ENCODE peak calls at places on chromosomes 11 and 22, in four cellular contexts. U, T, G and P are unnamed samples.

GRCh38 chr22:25131198-25131887 is 68.3 kb upstream of the CRYBB3 start:
- DNase-seq in U (no peak), T (no peak), G (no peak), P (no peak)

GRCh38 chr11:133650082-133650481 is 117.8 kb upstream of the OPCML start:
- DNase-seq in U (no peak), T (no peak), G (no peak), P (no peak)

GRCh38 chr22:35961480-35961902 is 67.1 kb downstream of the RBFOX2 start:
- DNase-seq in U (no peak), T (peak), G (no peak), P (peak)

GRCh38 chr11:87150936-87151335 is 113.2 kb downstream of the TMEM135 start:
- DNase-seq in U (no peak), T (no peak), G (no peak), P (no peak)

GRCh38 chr11:130675456-130675855 is 227.0 kb downstream of the ADAMTS15 start:
- DNase-seq in U (no peak), T (no peak), G (no peak), P (no peak)

GRCh38 chr22:30325065-30325720 is 1.5 kb downstream of the TBC1D10A start:
- DNase-seq in U (no peak), T (peak), G (no peak), P (peak)

GRCh38 chr22:32950366-32950765 is 107.8 kb downstream of the SYN3 start:
- DNase-seq in U (no peak), T (no peak), G (no peak), P (no peak)

GRCh38 chr11:73317803-73318202 is 9.7 kb downstream of the ARHGEF17 start:
- DNase-seq in U (no peak), T (no peak), G (no peak), P (no peak)

GRCh38 chr11:79953629-79954028 is 512.8 kb upstream of the TENM4 start:
- DNase-seq in U (no peak), T (no peak), G (no peak), P (no peak)

GRCh38 chr22:19619144-19620009 is 94.9 kb upstream of the SEPTIN5 start:
- DNase-seq in U (no peak), T (no peak), G (no peak), P (no peak)

GRCh38 chr22:26967282-26967681 is 309.9 kb downstream of the MIAT start:
- DNase-seq in U (no peak), T (no peak), G (no peak), P (no peak)

GRCh38 chr11:123180166-123180565 is 14.9 kb downstream of the CLMP start:
- DNase-seq in U (no peak), T (no peak), G (no peak), P (no peak)

GRCh38 chr11:45997599-45997998 is 75.1 kb downstream of the LARGE2 start:
- DNase-seq in U (no peak), T (no peak), G (no peak), P (no peak)

GRCh38 chr11:2555376-2555775 is 110.6 kb downstream of the KCNQ1 start:
- DNase-seq in U (no peak), T (no peak), G (no peak), P (no peak)

GRCh38 chr11:120565436-120566155 is 54.0 kb downstream of the GRIK4 start:
- DNase-seq in U (no peak), T (no peak), G (no peak), P (no peak)

GRCh38 chr11:46293616-46294015 is 16.2 kb downstream of the CREB3L1 start:
- DNase-seq in U (no peak), T (no peak), G (no peak), P (peak)

GRCh38 chr11:68146704-68147474 is 25.7 kb upstream of the CHKA start:
- DNase-seq in U (no peak), T (peak), G (no peak), P (peak)

GRCh38 chr22:29710922-29711593 is 8.7 kb upstream of the CABP7 start:
- DNase-seq in U (no peak), T (no peak), G (no peak), P (no peak)

GRCh38 chr11:111807098-111807497 is 40.9 kb upstream of the PPP2R1B start:
- DNase-seq in U (no peak), T (no peak), G (no peak), P (no peak)

GRCh38 chr22:20582520-20583361 is 75.3 kb downstream of the MED15 start:
- DNase-seq in U (no peak), T (no peak), G (no peak), P (peak)

GRCh38 chr22:26646158-26646557 is 11.2 kb upstream of the MIAT start:
- DNase-seq in U (no peak), T (no peak), G (no peak), P (no peak)

GRCh38 chr11:86719781-86720463 is 47.5 kb upstream of the ME3 start:
- DNase-seq in U (no peak), T (no peak), G (no peak), P (peak)

GRCh38 chr22:42560781-42561180 is 7.0 kb downstream of the SERHL2 start:
- DNase-seq in U (no peak), T (peak), G (no peak), P (no peak)

GRCh38 chr11:13682212-13682611 is 13.7 kb downstream of the FAR1 start:
- DNase-seq in U (no peak), T (no peak), G (no peak), P (no peak)

GRCh38 chr11:8021920-8022319 is 34.8 kb downstream of the EIF3F start:
- DNase-seq in U (no peak), T (no peak), G (no peak), P (no peak)

GRCh38 chr11:121510438-121510837 is 57.7 kb upstream of the SORL1-AS1 start:
- DNase-seq in U (no peak), T (no peak), G (no peak), P (no peak)

GRCh38 chr11:106706355-106706754 is 311.9 kb downstream of the GUCY1A2 start:
- DNase-seq in U (no peak), T (no peak), G (no peak), P (peak)

GRCh38 chr11:33376331-33377099 is 119.3 kb downstream of the HIPK3 start:
- DNase-seq in U (no peak), T (peak), G (no peak), P (no peak)

GRCh38 chr11:61413496-61413895 is 16.3 kb downstream of the CPSF7 start:
- DNase-seq in U (no peak), T (no peak), G (no peak), P (no peak)

GRCh38 chr11:64246874-64247728 is at the start of gene PPP1R14B:
- DNase-seq in U (peak), T (peak), G (peak), P (peak)

GRCh38 chr11:12086271-12087074 is 23.9 kb upstream of the MICAL2 start:
- DNase-seq in U (no peak), T (no peak), G (no peak), P (peak)

GRCh38 chr11:813440-814096 is 3.8 kb downstream of the RPLP2 start:
- DNase-seq in U (no peak), T (no peak), G (no peak), P (no peak)

GRCh38 chr11:44622721-44623258 is 57.3 kb downstream of the CD82 start:
- DNase-seq in U (no peak), T (no peak), G (no peak), P (no peak)

GRCh38 chr11:68810164-68810563 is 31.6 kb downstream of the CPT1A start:
- DNase-seq in U (no peak), T (peak), G (no peak), P (no peak)

GRCh38 chr22:43273902-43274484 is 69.2 kb downstream of the SCUBE1 start:
- DNase-seq in U (peak), T (peak), G (peak), P (peak)

GRCh38 chr11:32121012-32121411 is 30.1 kb downstream of the RCN1 start:
- DNase-seq in U (no peak), T (no peak), G (no peak), P (no peak)

GRCh38 chr11:64090811-64091516 is 55.2 kb downstream of the FLRT1 start:
- DNase-seq in U (no peak), T (no peak), G (no peak), P (no peak)

DNA sequence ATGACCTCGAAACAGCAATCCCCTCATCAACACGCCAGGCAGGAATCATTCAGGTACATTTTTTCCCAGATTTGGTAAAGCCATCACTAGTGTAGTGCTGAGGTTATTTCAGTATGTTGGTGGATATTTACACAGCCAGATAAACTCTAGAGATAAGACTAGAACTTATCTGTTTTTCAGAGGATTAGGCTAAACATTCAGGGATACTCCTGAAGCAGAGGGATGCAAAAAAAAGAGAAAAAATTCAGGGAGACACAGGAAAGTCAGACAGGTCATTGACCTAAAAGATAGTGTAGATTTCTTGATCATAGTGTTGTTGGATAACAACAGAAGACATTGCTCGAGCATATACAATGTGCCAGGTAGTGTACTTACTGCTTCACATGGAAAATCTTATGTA is 93.2 kb downstream of the ATM start:
- DNase-seq in U (no peak), T (no peak), G (no peak), P (no peak)
- H3K4me3 ChIP-seq in U (no peak), T (no peak), G (no peak), P (no peak)

GRCh38 chr11:74471037-74471436 is 3.7 kb upstream of the KCNE3 start:
- DNase-seq in U (no peak), T (no peak), G (no peak), P (no peak)
- H3K27ac ChIP-seq in U (no peak), T (no peak), G (no peak), P (no peak)

DNA sequence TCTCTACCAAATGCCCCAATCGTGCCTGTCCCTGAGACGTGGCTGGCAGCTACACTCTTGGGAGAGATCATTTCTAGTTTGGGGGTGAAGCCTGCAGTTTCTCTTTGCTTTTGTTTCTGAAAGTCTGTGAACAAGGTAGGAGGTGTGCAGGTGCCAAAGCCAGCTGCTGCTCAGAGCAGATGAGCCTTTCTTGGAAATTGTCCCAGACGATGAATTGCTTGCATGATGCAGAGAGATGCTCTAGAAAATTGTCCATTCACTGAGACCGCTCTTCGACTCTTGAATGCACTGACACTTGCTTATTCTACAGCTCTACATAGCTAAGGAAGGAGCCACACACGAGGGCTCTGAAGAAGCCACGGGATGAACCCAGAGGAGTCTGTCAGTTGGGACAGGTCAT is 225.6 kb upstream of the E2F8 start:
- DNase-seq in U (no peak), T (no peak), G (no peak), P (no peak)
- H3K4me3 ChIP-seq in U (no peak), T (no peak), G (no peak), P (no peak)

DNA sequence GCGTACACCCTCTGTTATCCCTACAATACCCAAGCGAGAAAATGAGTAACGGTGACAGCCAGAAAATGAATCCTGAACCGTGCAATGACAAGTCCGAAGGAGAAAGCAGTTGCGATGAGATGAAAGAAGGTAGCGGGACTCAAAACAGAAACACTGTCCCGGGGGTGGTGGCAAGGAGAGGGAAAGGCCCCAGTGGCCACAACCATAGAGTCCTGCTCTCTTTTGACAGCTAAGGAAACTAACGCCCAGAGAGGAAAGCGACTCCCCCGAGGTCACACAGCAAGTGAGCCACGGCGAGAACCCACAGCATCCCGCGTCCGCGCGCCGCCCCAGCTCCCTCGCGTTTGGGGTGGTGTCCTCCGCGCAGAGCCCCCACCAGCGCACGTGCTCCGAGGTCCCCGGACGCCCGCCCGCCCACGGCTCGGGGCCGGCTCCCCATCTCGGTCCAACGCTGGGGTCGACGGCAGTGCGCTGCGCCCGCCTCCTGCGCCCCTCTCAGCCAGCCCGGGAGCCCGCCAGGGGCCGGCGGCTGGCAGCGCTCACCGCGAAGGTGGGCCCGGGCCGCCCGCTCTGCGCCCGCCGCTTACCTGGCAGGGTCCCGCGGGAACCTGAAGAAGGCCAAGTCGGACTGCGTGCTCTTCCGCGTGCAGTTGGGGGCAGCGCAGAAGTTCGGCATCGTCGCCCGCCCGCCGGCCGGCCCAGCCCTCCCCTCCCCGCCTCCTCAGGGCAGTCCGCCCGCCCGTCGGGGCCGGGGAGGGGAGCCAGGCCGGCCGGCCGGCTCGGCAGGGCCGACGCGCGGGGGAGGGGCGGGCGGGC is 563 bp downstream of the THAP12 start:
- DNase-seq in U (peak), T (peak), G (peak), P (peak)
- H3K27ac ChIP-seq in U (peak), T (peak), G (peak), P (no peak)

GRCh38 chr11:65435330-65435931 is 12.8 kb downstream of the NEAT1 start:
- DNase-seq in U (no peak), T (no peak), G (no peak), P (no peak)
- H3K4me3 ChIP-seq in U (no peak), T (no peak), G (no peak), P (no peak)

DNA sequence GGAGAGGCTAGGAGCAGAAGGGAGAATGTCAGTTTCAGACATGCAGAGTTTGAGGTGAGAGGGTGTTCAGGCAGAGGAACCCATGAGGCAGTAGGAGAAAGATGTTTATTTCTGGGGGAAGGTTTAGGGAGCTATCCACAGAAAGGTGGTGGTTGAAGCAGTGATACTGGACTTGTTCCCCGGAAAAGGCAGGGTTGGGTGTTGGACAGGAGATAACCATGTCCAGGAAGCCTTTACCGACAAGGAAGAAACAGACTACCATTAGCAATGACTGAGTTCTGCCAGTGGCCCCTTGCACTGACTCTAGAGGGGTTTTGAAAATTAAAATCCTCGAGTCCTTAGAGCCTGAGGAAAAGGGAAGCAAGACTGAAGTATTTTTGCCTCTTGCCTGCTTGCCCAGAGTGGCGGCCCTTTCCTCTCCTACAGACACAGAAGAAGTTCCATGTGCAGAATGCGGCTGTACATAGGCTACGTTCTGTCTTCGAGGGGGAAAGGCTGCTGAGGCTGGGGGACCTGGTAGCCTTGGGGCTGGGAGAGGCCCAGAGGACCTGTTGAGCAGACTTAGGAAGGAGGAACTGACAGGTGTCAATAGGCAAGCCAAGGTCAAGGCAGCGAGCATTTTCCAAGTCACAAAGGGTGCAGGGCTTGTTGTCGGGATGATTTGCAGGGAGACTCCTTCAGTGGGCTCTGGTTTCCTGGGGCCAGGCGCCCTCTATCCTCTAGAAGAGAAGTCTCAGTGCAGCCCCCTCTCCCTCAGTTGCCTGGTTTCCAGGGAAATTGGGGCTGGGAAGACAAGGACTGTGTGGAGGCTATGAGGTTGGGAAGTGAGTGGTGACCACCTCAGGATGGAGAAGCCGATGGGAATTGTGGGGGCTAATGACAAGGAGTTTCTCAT is 146.7 kb downstream of the LDLRAD3 start:
- DNase-seq in U (no peak), T (no peak), G (no peak), P (no peak)
- H3K27ac ChIP-seq in U (no peak), T (no peak), G (no peak), P (peak)